ENCODE peak calls at places on chromosome 4, in five cellular contexts. E is astrocyte of the cerebellum, J is neuronal stem cell, M is NCI-H774, Y is cerebellum. G is an unnamed sample.

GRCh38 chr4:121155893-121156292 is 8.2 kb downstream of the TNIP3 start:
- DNase-seq in M (no peak), Y (no peak), J (no peak), E (peak), G (peak)

GRCh38 chr4:75254745-75255144 is 259.5 kb downstream of the RCHY1 start:
- DNase-seq in Y (no peak), J (no peak), M (no peak), E (no peak), G (no peak)

GRCh38 chr4:10872833-10873517 is 188.4 kb upstream of the CLNK start:
- DNase-seq in J (no peak), E (peak), M (no peak), Y (no peak), G (no peak)

GRCh38 chr4:100984901-100985300 is 362.4 kb downstream of the PPP3CA start:
- DNase-seq in M (no peak), Y (no peak), J (no peak), E (peak), G (peak)

GRCh38 chr4:188198980-188199792 is 59.9 kb downstream of the TRIML1 start:
- DNase-seq in M (no peak), J (no peak), E (no peak), Y (no peak), G (no peak)

GRCh38 chr4:57078685-57079521 is 31.3 kb downstream of the IGFBP7 start:
- DNase-seq in J (peak), E (no peak), Y (no peak), M (no peak), G (no peak)

GRCh38 chr4:155353923-155354540 is 22.7 kb downstream of the MAP9 start:
- DNase-seq in M (no peak), E (no peak), J (peak), Y (no peak), G (peak)

GRCh38 chr4:16140520-16141249 is 56.9 kb upstream of the PROM1 start:
- DNase-seq in E (peak), M (no peak), J (no peak), Y (no peak), G (peak)

GRCh38 chr4:176945314-176945713 is 152.6 kb upstream of the VEGFC start:
- DNase-seq in Y (no peak), M (no peak), E (no peak), J (no peak), G (no peak)

GRCh38 chr4:7632341-7632740 is 197.6 kb upstream of the PSAPL1 start:
- DNase-seq in M (no peak), E (no peak), Y (peak), J (no peak), G (no peak)

GRCh38 chr4:88219099-88219498 is 60.7 kb upstream of the ABCG2 start:
- DNase-seq in Y (peak), E (peak), M (no peak), J (peak), G (peak)

GRCh38 chr4:129220254-129220653 is 124.3 kb downstream of the C4orf33 start:
- DNase-seq in E (no peak), J (no peak), Y (no peak), M (no peak), G (no peak)

GRCh38 chr4:128525939-128526630 is 238.5 kb upstream of the PGRMC2 start:
- DNase-seq in Y (no peak), E (no peak), J (no peak), M (no peak), G (peak)

GRCh38 chr4:71195932-71196331 is 142.9 kb upstream of the SLC4A4 start:
- DNase-seq in M (no peak), Y (no peak), J (peak), E (no peak), G (peak)

GRCh38 chr4:68271851-68272756 is 26.6 kb upstream of the TMPRSS11B start:
- DNase-seq in E (peak), J (peak), Y (peak), M (peak), G (peak)

GRCh38 chr4:22668301-22668700 is 24.4 kb upstream of the GBA3 start:
- DNase-seq in E (peak), J (no peak), Y (no peak), M (no peak), G (peak)

GRCh38 chr4:149910177-149910576 is 94.5 kb upstream of the IQCM start:
- DNase-seq in J (no peak), E (no peak), M (no peak), Y (no peak), G (no peak)

GRCh38 chr4:3862640-3863420 is 96.6 kb downstream of the ADRA2C start:
- DNase-seq in M (peak), E (no peak), Y (no peak), J (peak), G (no peak)

GRCh38 chr4:88533937-88534750 is 10.6 kb upstream of the PYURF start:
- DNase-seq in M (no peak), Y (no peak), E (peak), J (no peak), G (peak)

GRCh38 chr4:83197555-83198235 is 83.2 kb upstream of the PLAC8 start:
- DNase-seq in Y (no peak), E (no peak), J (no peak), M (no peak), G (no peak)

GRCh38 chr4:140807491-140808257 is 51.5 kb upstream of the TBC1D9 start:
- DNase-seq in Y (no peak), J (no peak), M (no peak), E (no peak), G (peak)

GRCh38 chr4:27357283-27357682 is 496.6 kb downstream of the STIM2 start:
- DNase-seq in J (no peak), M (peak), E (peak), Y (no peak), G (no peak)

GRCh38 chr4:81811562-81812293 is 340.0 kb upstream of the RASGEF1B start:
- DNase-seq in M (no peak), J (no peak), E (no peak), Y (no peak), G (no peak)

GRCh38 chr4:17718471-17718870 is 63.0 kb downstream of the FAM184B start:
- DNase-seq in M (no peak), Y (no peak), J (no peak), E (no peak), G (no peak)

G was measured in IMR-90.